ENCODE peak calls at places on chromosomes 13 and 19, in eight cellular contexts. One of them, this sample, is unnamed.

GRCh38 chr13:39787086-39787487 is 131.6 kb downstream of the COG6 start:
- DNase-seq in right atrium auricular region: no peak
- DNase-seq in activated effector memory CD4-positive, alpha-beta T cell treated with Interleukin-2 at 50 U/mL for 16 hours: no peak
- DNase-seq in hippocampal formation: no peak
- DNase-seq in A549: no peak
- DNase-seq in cardiac fibroblast: peak; percentile 71
- DNase-seq in renal cortical epithelial cell: peak; percentile 29
- DNase-seq in NCI-H146: no peak
- DNase-seq in this sample: no peak

GRCh38 chr13:25109341-25109740 is 13.4 kb downstream of the PABPC3 start:
- DNase-seq in activated effector memory CD4-positive, alpha-beta T cell treated with Interleukin-2 at 50 U/mL for 16 hours: no peak
- DNase-seq in cardiac fibroblast: no peak
- DNase-seq in A549: no peak
- DNase-seq in hippocampal formation: no peak
- DNase-seq in NCI-H146: no peak
- DNase-seq in renal cortical epithelial cell: peak; percentile 3
- DNase-seq in right atrium auricular region: no peak
- DNase-seq in this sample: no peak

GRCh38 chr13:33125821-33126570 is 109.8 kb downstream of the KL start:
- DNase-seq in hippocampal formation: no peak
- DNase-seq in activated effector memory CD4-positive, alpha-beta T cell treated with Interleukin-2 at 50 U/mL for 16 hours: no peak
- DNase-seq in right atrium auricular region: peak; percentile 90
- DNase-seq in cardiac fibroblast: peak; percentile 95
- DNase-seq in NCI-H146: no peak
- DNase-seq in renal cortical epithelial cell: peak; percentile 98
- DNase-seq in A549: peak; percentile 87
- DNase-seq in this sample: peak; percentile 80

GRCh38 chr19:45075215-45076028 is 856 bp downstream of the ZNF296 start:
- DNase-seq in right atrium auricular region: peak; percentile 80
- DNase-seq in A549: peak; percentile 85
- DNase-seq in cardiac fibroblast: peak; percentile 53
- DNase-seq in activated effector memory CD4-positive, alpha-beta T cell treated with Interleukin-2 at 50 U/mL for 16 hours: no peak
- DNase-seq in NCI-H146: peak; percentile 77
- DNase-seq in renal cortical epithelial cell: peak; percentile 50
- DNase-seq in hippocampal formation: peak; percentile 62
- DNase-seq in this sample: peak; percentile 81

GRCh38 chr13:28044608-28045007 is 55.8 kb downstream of the FLT3 start:
- DNase-seq in activated effector memory CD4-positive, alpha-beta T cell treated with Interleukin-2 at 50 U/mL for 16 hours: no peak
- DNase-seq in cardiac fibroblast: no peak
- DNase-seq in A549: no peak
- DNase-seq in right atrium auricular region: no peak
- DNase-seq in NCI-H146: no peak
- DNase-seq in hippocampal formation: no peak
- DNase-seq in renal cortical epithelial cell: no peak
- DNase-seq in this sample: no peak

GRCh38 chr19:6070179-6071102 is 39.9 kb downstream of the RFX2 start:
- DNase-seq in renal cortical epithelial cell: no peak
- DNase-seq in cardiac fibroblast: no peak
- DNase-seq in hippocampal formation: no peak
- DNase-seq in right atrium auricular region: peak; percentile 44
- DNase-seq in activated effector memory CD4-positive, alpha-beta T cell treated with Interleukin-2 at 50 U/mL for 16 hours: no peak
- DNase-seq in NCI-H146: no peak
- DNase-seq in A549: no peak
- DNase-seq in this sample: no peak

GRCh38 chr13:98405107-98405571 is 171.8 kb downstream of the STK24 start:
- DNase-seq in A549: no peak
- DNase-seq in right atrium auricular region: no peak
- DNase-seq in cardiac fibroblast: peak; percentile 72
- DNase-seq in NCI-H146: peak; percentile 48
- DNase-seq in hippocampal formation: peak; percentile 9
- DNase-seq in activated effector memory CD4-positive, alpha-beta T cell treated with Interleukin-2 at 50 U/mL for 16 hours: no peak
- DNase-seq in renal cortical epithelial cell: no peak
- DNase-seq in this sample: no peak

GRCh38 chr13:65456150-65456912 is 1773.8 kb downstream of the PCDH9 start:
- DNase-seq in cardiac fibroblast: no peak
- DNase-seq in NCI-H146: peak; percentile 67
- DNase-seq in activated effector memory CD4-positive, alpha-beta T cell treated with Interleukin-2 at 50 U/mL for 16 hours: no peak
- DNase-seq in hippocampal formation: no peak
- DNase-seq in renal cortical epithelial cell: no peak
- DNase-seq in A549: no peak
- DNase-seq in right atrium auricular region: no peak
- DNase-seq in this sample: no peak

GRCh38 chr19:45408830-45409593 is 2.6 kb downstream of the POLR1G start:
- DNase-seq in cardiac fibroblast: no peak
- DNase-seq in activated effector memory CD4-positive, alpha-beta T cell treated with Interleukin-2 at 50 U/mL for 16 hours: no peak
- DNase-seq in NCI-H146: no peak
- DNase-seq in hippocampal formation: no peak
- DNase-seq in renal cortical epithelial cell: no peak
- DNase-seq in right atrium auricular region: no peak
- DNase-seq in A549: no peak
- DNase-seq in this sample: no peak

GRCh38 chr19:7391218-7391670 is 42.5 kb downstream of the ARHGEF18 start:
- DNase-seq in A549: peak; percentile 94
- DNase-seq in right atrium auricular region: no peak
- DNase-seq in NCI-H146: peak; percentile 6
- DNase-seq in activated effector memory CD4-positive, alpha-beta T cell treated with Interleukin-2 at 50 U/mL for 16 hours: no peak
- DNase-seq in hippocampal formation: no peak
- DNase-seq in cardiac fibroblast: peak; percentile 77
- DNase-seq in renal cortical epithelial cell: peak; percentile 82
- DNase-seq in this sample: no peak

GRCh38 chr19:48506138-48506733 is 5.4 kb downstream of the LMTK3 start:
- DNase-seq in activated effector memory CD4-positive, alpha-beta T cell treated with Interleukin-2 at 50 U/mL for 16 hours: no peak
- DNase-seq in NCI-H146: peak; percentile 45
- DNase-seq in cardiac fibroblast: peak; percentile 66
- DNase-seq in hippocampal formation: no peak
- DNase-seq in renal cortical epithelial cell: peak; percentile 56
- DNase-seq in A549: peak; percentile 84
- DNase-seq in right atrium auricular region: no peak
- DNase-seq in this sample: no peak

GRCh38 chr13:81383441-81383840 is 1042.5 kb upstream of the SPRY2 start:
- DNase-seq in right atrium auricular region: no peak
- DNase-seq in cardiac fibroblast: no peak
- DNase-seq in NCI-H146: no peak
- DNase-seq in renal cortical epithelial cell: peak; percentile 73
- DNase-seq in activated effector memory CD4-positive, alpha-beta T cell treated with Interleukin-2 at 50 U/mL for 16 hours: no peak
- DNase-seq in A549: no peak
- DNase-seq in hippocampal formation: no peak
- DNase-seq in this sample: no peak

GRCh38 chr19:1465191-1466016 is 13.6 kb downstream of the C19orf25 start:
- DNase-seq in renal cortical epithelial cell: peak; percentile 19
- DNase-seq in NCI-H146: no peak
- DNase-seq in right atrium auricular region: no peak
- DNase-seq in A549: no peak
- DNase-seq in activated effector memory CD4-positive, alpha-beta T cell treated with Interleukin-2 at 50 U/mL for 16 hours: no peak
- DNase-seq in cardiac fibroblast: peak; percentile 59
- DNase-seq in hippocampal formation: no peak
- DNase-seq in this sample: peak; percentile 45

GRCh38 chr13:110566201-110566600 is 4.7 kb upstream of the RAB20 start:
- DNase-seq in A549: no peak
- DNase-seq in activated effector memory CD4-positive, alpha-beta T cell treated with Interleukin-2 at 50 U/mL for 16 hours: no peak
- DNase-seq in cardiac fibroblast: no peak
- DNase-seq in right atrium auricular region: no peak
- DNase-seq in NCI-H146: no peak
- DNase-seq in hippocampal formation: no peak
- DNase-seq in renal cortical epithelial cell: no peak
- DNase-seq in this sample: no peak

GRCh38 chr19:6498294-6499036 is 3.6 kb downstream of the TUBB4A start:
- DNase-seq in activated effector memory CD4-positive, alpha-beta T cell treated with Interleukin-2 at 50 U/mL for 16 hours: no peak
- DNase-seq in cardiac fibroblast: no peak
- DNase-seq in right atrium auricular region: no peak
- DNase-seq in renal cortical epithelial cell: no peak
- DNase-seq in NCI-H146: no peak
- DNase-seq in A549: no peak
- DNase-seq in hippocampal formation: no peak
- DNase-seq in this sample: no peak

GRCh38 chr13:70391678-70392077 is 283.4 kb upstream of the KLHL1 start:
- DNase-seq in renal cortical epithelial cell: no peak
- DNase-seq in cardiac fibroblast: no peak
- DNase-seq in activated effector memory CD4-positive, alpha-beta T cell treated with Interleukin-2 at 50 U/mL for 16 hours: no peak
- DNase-seq in hippocampal formation: no peak
- DNase-seq in right atrium auricular region: no peak
- DNase-seq in NCI-H146: peak; percentile 97
- DNase-seq in A549: no peak
- DNase-seq in this sample: no peak

GRCh38 chr19:17718988-17719711 is at the start of gene MAP1S:
- DNase-seq in right atrium auricular region: no peak
- DNase-seq in activated effector memory CD4-positive, alpha-beta T cell treated with Interleukin-2 at 50 U/mL for 16 hours: peak; percentile 44
- DNase-seq in cardiac fibroblast: peak; percentile 67
- DNase-seq in renal cortical epithelial cell: no peak
- DNase-seq in hippocampal formation: peak; percentile 47
- DNase-seq in A549: peak; percentile 47
- DNase-seq in NCI-H146: peak; percentile 85
- DNase-seq in this sample: peak; percentile 39

GRCh38 chr19:49560358-49560900 is 19.9 kb downstream of the NOSIP start:
- DNase-seq in A549: no peak
- DNase-seq in cardiac fibroblast: no peak
- DNase-seq in right atrium auricular region: no peak
- DNase-seq in activated effector memory CD4-positive, alpha-beta T cell treated with Interleukin-2 at 50 U/mL for 16 hours: peak; percentile 35
- DNase-seq in renal cortical epithelial cell: no peak
- DNase-seq in NCI-H146: no peak
- DNase-seq in hippocampal formation: peak; percentile 62
- DNase-seq in this sample: no peak

GRCh38 chr19:6056801-6057650 is 53.3 kb downstream of the RFX2 start:
- DNase-seq in activated effector memory CD4-positive, alpha-beta T cell treated with Interleukin-2 at 50 U/mL for 16 hours: no peak
- DNase-seq in NCI-H146: peak; percentile 14
- DNase-seq in cardiac fibroblast: peak; percentile 97
- DNase-seq in A549: peak; percentile 86
- DNase-seq in right atrium auricular region: peak; percentile 95
- DNase-seq in hippocampal formation: peak; percentile 46
- DNase-seq in renal cortical epithelial cell: peak; percentile 98
- DNase-seq in this sample: peak; percentile 48

GRCh38 chr19:14476663-14477401 is 1.7 kb upstream of the PTGER1 start:
- DNase-seq in activated effector memory CD4-positive, alpha-beta T cell treated with Interleukin-2 at 50 U/mL for 16 hours: peak; percentile 16
- DNase-seq in cardiac fibroblast: peak; percentile 90
- DNase-seq in hippocampal formation: no peak
- DNase-seq in NCI-H146: no peak
- DNase-seq in right atrium auricular region: peak; percentile 88
- DNase-seq in renal cortical epithelial cell: peak; percentile 45
- DNase-seq in A549: peak; percentile 73
- DNase-seq in this sample: no peak

GRCh38 chr19:18156841-18157464 is 4.0 kb downstream of the PIK3R2 start:
- DNase-seq in renal cortical epithelial cell: peak; percentile 75
- DNase-seq in hippocampal formation: peak; percentile 61
- DNase-seq in A549: peak; percentile 77
- DNase-seq in NCI-H146: peak; percentile 91
- DNase-seq in right atrium auricular region: peak; percentile 81
- DNase-seq in activated effector memory CD4-positive, alpha-beta T cell treated with Interleukin-2 at 50 U/mL for 16 hours: no peak
- DNase-seq in cardiac fibroblast: peak; percentile 95
- DNase-seq in this sample: peak; percentile 97